ENCODE peak calls at places on chromosomes 11 and 22, in six cellular contexts. H is mesendoderm, B is neural progenitor cell, E is HCT116, J is endodermal cell, W is colonic mucosa. P is an unnamed sample.

GRCh38 chr11:69375316-69376154 is 81.6 kb downstream of the MYEOV start:
- DNase-seq in J (peak), W (no peak), E (no peak), B (no peak), H (no peak), P (no peak)

GRCh38 chr11:93659841-93660240 is 1.6 kb upstream of the CEP295 start:
- DNase-seq in J (no peak), B (no peak), W (no peak), E (no peak), H (no peak), P (no peak)

GRCh38 chr11:79594839-79595238 is 154.0 kb upstream of the TENM4 start:
- DNase-seq in W (no peak), E (no peak), H (no peak), B (no peak), J (no peak), P (no peak)

GRCh38 chr11:43576834-43577521 is 103.6 kb upstream of the HSD17B12 start:
- DNase-seq in E (peak), J (peak), H (peak), B (peak), W (peak), P (no peak)

GRCh38 chr22:48247829-48248228 is 1485.4 kb downstream of the TBC1D22A start:
- DNase-seq in W (no peak), H (no peak), E (no peak), B (no peak), J (no peak), P (no peak)

GRCh38 chr11:8501838-8502237 is 92.2 kb downstream of the STK33 start:
- DNase-seq in H (no peak), W (no peak), B (no peak), J (no peak), E (no peak), P (peak)

GRCh38 chr22:38599466-38599865 is 29.5 kb upstream of the DMC1 start:
- DNase-seq in J (no peak), W (no peak), H (no peak), B (no peak), E (no peak), P (no peak)

GRCh38 chr11:128040603-128041002 is 546.8 kb downstream of the ETS1 start:
- DNase-seq in H (no peak), J (no peak), E (no peak), B (no peak), W (no peak), P (no peak)

GRCh38 chr22:25403752-25404471 is 160.6 kb upstream of the GRK3 start:
- DNase-seq in B (peak), J (peak), H (peak), E (no peak), W (peak), P (peak)

GRCh38 chr11:87173185-87174039 is 135.7 kb downstream of the TMEM135 start:
- DNase-seq in E (peak), H (no peak), B (no peak), W (no peak), J (no peak), P (peak)

GRCh38 chr11:7520011-7520942 is 6.5 kb downstream of the PPFIBP2 start:
- DNase-seq in B (no peak), H (no peak), J (no peak), E (no peak), W (no peak), P (no peak)

GRCh38 chr11:118305726-118306125 is 1.2 kb downstream of the CD3E start:
- DNase-seq in W (no peak), E (no peak), B (no peak), J (no peak), H (no peak), P (no peak)

GRCh38 chr11:107999759-108000455 is 8.8 kb upstream of the CUL5 start:
- DNase-seq in W (no peak), B (peak), E (peak), J (peak), H (peak), P (peak)

GRCh38 chr11:1553808-1554594 is 18.1 kb downstream of the DUSP8 start:
- DNase-seq in W (peak), H (peak), B (no peak), E (no peak), J (peak), P (no peak)

GRCh38 chr22:24875862-24876506 is 70.0 kb downstream of the SGSM1 start:
- DNase-seq in H (peak), J (peak), W (no peak), E (no peak), B (peak), P (no peak)

GRCh38 chr11:103581680-103582265 is 454.7 kb upstream of the DDI1 start:
- DNase-seq in E (no peak), W (no peak), B (peak), J (no peak), H (peak), P (no peak)

GRCh38 chr22:19937616-19938473 is 3.7 kb upstream of the COMT start:
- DNase-seq in B (no peak), J (no peak), E (no peak), W (no peak), H (no peak), P (no peak)

GRCh38 chr11:114762437-114762836 is 84.1 kb downstream of the NXPE2 start:
- DNase-seq in J (peak), W (peak), B (peak), H (peak), E (no peak), P (peak)

GRCh38 chr11:87260811-87261210 is 223.1 kb downstream of the TMEM135 start:
- DNase-seq in W (no peak), J (no peak), E (no peak), H (no peak), B (no peak), P (no peak)

GRCh38 chr11:117953029-117953671 is 23.9 kb upstream of the TMPRSS13 start:
- DNase-seq in W (no peak), E (no peak), J (peak), H (no peak), B (no peak), P (no peak)

GRCh38 chr11:123135863-123136446 is 59.1 kb downstream of the CLMP start:
- DNase-seq in H (no peak), B (no peak), E (no peak), W (no peak), J (no peak), P (no peak)

GRCh38 chr11:44754876-44755552 is 28.3 kb downstream of the TSPAN18 start:
- DNase-seq in B (no peak), W (no peak), J (peak), E (no peak), H (no peak), P (no peak)

GRCh38 chr11:123302751-123303195 is 107.7 kb upstream of the CLMP start:
- DNase-seq in J (peak), E (no peak), W (no peak), B (peak), H (peak), P (peak)

GRCh38 chr11:118215262-118215661 is 9.5 kb downstream of the JAML start:
- DNase-seq in E (no peak), B (no peak), W (no peak), H (no peak), J (no peak), P (no peak)

GRCh38 chr11:57402188-57403066 is 12.0 kb upstream of the PRG2 start:
- DNase-seq in J (peak), B (no peak), H (peak), W (no peak), E (peak), P (peak)

GRCh38 chr11:2834893-2835767 is 50.4 kb downstream of the CDKN1C start:
- DNase-seq in E (no peak), B (no peak), W (no peak), H (peak), J (peak), P (peak)

GRCh38 chr11:24407733-24408132 is 89.1 kb upstream of the LUZP2 start:
- DNase-seq in B (no peak), W (no peak), E (no peak), H (no peak), J (no peak), P (no peak)
- H3K9ac ChIP-seq in B (no peak), W (no peak), E (no peak), H (no peak), J (no peak), P (no peak)

DNA sequence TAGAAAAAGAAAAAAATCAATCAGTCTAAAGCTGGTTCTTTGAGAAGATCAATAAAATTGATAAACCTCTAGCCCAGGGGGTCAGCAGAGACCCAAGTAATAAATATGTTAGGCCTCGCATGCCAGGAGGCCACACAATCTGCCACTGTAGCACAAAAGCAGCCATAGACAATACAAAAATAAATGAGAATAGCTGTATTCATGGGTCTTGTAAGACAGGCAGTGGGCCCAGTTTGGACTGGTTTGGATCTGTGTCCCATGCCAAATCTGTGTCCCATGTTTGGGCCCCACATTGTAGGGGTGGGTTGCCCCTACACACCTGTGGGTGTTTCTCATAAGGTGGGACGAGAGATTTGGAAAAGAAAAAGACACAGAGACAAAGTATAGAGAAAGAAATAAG is 6.6 kb upstream of the PLAAT4 start:
- DNase-seq in B (no peak), H (peak), E (no peak), W (no peak), J (peak), P (no peak)
- H3K9ac ChIP-seq in B (no peak), H (no peak), E (no peak), W (no peak), J (peak), P (no peak)

DNA sequence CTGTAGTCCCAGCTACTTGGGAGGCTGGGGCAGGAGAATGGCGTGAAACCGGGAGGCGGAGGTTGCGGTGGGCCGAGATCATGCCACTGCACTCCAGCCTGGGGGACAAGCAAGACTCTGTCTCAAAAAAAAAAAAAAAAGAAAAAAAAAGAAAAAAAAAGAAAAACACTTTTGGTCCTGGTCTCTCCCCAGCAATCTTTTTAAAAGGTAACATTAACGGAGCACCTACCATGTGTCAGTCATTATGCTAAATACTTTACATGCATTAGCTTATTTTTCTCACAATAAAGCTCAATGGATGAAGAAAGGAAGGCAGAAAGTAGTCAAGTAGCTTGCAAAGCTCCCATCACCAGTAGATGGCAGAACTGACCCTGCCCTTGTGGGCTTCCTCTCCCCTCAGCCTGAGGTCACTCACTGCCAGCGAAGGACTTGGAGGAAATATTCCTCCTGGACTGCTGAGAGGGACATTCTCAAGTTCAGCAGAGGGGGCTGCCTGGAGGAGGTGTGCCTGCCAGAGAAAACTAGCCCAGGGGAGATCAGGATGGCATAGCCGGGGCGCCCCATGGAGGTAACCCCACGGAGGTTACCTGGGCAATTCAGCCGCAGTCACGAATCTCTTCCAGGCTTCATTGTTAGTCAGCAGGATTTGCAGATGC is 15.5 kb downstream of the APOL3 start:
- DNase-seq in E (peak), B (peak), J (peak), W (peak), H (peak), P (peak)
- H3K9ac ChIP-seq in E (no peak), B (no peak), J (no peak), W (no peak), H (no peak), P (no peak)

GRCh38 chr11:73139476-73140198 is 2.5 kb downstream of the FCHSD2 start:
- DNase-seq in J (no peak), E (no peak), H (no peak), B (no peak), W (no peak), P (no peak)
- H3K9ac ChIP-seq in J (no peak), E (no peak), H (no peak), B (peak), W (no peak), P (no peak)

GRCh38 chr22:30078320-30079311 is 1.6 kb upstream of the HORMAD2 start:
- DNase-seq in B (no peak), J (peak), E (no peak), H (no peak), W (no peak), P (peak)
- H3K9ac ChIP-seq in B (no peak), J (no peak), E (no peak), H (no peak), W (no peak), P (no peak)

GRCh38 chr22:29512031-29512430 is 32.0 kb downstream of the NEFH start:
- DNase-seq in E (no peak), J (no peak), B (no peak), W (no peak), H (no peak), P (no peak)
- H3K9ac ChIP-seq in E (no peak), J (no peak), B (no peak), W (no peak), H (no peak), P (no peak)

GRCh38 chr11:74490945-74491344 is 2.6 kb downstream of the LIPT2 start:
- DNase-seq in J (no peak), B (no peak), W (no peak), E (no peak), H (no peak), P (no peak)

GRCh38 chr11:74492974-74493815 is at the start of gene LIPT2:
- DNase-seq in W (peak), J (peak), E (peak), B (peak), H (peak), P (peak)

GRCh38 chr11:74493816-74494630 is 499 bp upstream of the LIPT2 start:
- DNase-seq in J (no peak), B (no peak), W (no peak), E (peak), H (no peak), P (peak)

GRCh38 chr11:74494916-74495315 is 1.4 kb upstream of the LIPT2 start:
- DNase-seq in E (no peak), H (no peak), B (no peak), W (no peak), J (no peak), P (no peak)

DNA sequence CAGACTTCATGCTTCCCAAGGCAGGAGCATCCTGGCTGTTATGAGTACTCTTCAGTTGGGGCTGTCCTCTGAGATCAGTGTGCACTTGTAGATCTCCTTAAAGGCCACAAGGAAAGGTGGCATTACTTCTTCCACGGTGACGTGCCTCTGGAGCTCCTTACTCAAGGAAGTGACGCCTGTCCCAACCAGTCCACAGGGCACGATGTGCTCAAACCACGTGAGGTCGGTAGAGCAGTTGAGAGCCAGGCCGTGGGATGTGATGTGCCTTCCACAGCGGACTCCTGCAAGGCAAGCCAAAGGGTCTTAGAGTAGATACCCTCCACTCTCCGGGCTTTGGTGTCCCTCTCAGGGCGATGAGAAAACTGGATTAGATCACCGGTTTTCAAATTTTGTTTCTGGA is 1.4 kb downstream of the LIPT2 start:
- DNase-seq in H (peak), W (no peak), B (no peak), J (no peak), E (no peak), P (no peak)
- H3K9ac ChIP-seq in H (peak), W (no peak), B (no peak), J (no peak), E (peak), P (no peak)

DNA sequence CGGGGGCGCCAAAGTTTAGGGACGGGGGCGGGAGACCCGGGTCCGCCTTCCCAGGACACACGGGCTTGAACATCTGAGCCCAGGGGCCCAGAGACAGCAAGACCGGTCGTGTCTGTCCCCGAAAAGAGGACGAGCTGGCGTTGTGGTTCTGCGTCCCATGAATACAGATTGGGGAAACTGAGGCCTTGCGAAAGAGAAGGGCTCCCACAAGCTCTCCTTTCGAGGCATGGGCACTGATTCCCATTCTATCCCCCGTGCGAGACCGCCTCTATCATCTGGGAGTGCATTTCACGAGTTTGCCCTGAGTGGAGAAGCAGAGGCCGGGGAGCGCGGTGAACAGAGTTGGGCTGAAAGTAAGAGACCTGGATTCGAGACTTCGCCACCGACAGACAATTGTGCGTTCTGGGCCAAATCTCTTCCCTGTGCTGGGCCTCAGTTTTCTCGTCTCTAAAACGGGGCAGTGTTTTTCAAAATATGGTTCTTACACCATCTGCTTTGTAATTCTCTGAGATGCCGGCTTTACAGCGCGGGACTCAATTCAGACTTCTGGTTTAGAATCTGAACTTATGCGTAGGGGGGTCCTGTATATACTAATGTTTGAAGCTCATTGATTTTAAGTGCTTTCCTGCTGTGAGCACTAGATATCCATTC is 471 bp downstream of the RNF185 start:
- DNase-seq in J (no peak), H (peak), E (no peak), B (no peak), W (peak), P (no peak)
- H3K9ac ChIP-seq in J (peak), H (peak), E (peak), B (peak), W (peak), P (peak)

P was measured in mammary epithelial cell.